ENCODE peak calls at places on chromosomes 3 and 15, in nine cellular contexts. F is colonic mucosa, O is IMR-90, U is vagina, E is Calu3, V is tibial artery, D is endodermal cell, S is hippocampal formation, Z is cardiac septum. H is an unnamed sample.

GRCh38 chr3:161042023-161042501 is 63.1 kb downstream of the B3GALNT1 start:
- DNase-seq in F (no peak), O (no peak), U (no peak), E (peak; percentile 29), V (no peak), D (no peak), S (no peak), Z (no peak), H (no peak)

GRCh38 chr3:136955813-136956212 is 2.0 kb upstream of the IL20RB start:
- DNase-seq in F (peak; percentile 69), O (peak; percentile 96), U (no peak), E (peak; percentile 79), V (no peak), D (no peak), S (no peak), Z (no peak), H (no peak)

GRCh38 chr15:55907797-55908196 is 85.6 kb downstream of the NEDD4 start:
- DNase-seq in F (no peak), O (peak; percentile 99), U (no peak), E (no peak), V (no peak), D (no peak), S (no peak), Z (no peak), H (no peak)

GRCh38 chr3:58039609-58040008 is 31.4 kb downstream of the FLNB start:
- DNase-seq in F (no peak), O (no peak), U (no peak), E (no peak), V (no peak), D (no peak), S (no peak), Z (no peak), H (no peak)

GRCh38 chr3:169811606-169812123 is 1.0 kb upstream of the LRRIQ4 start:
- DNase-seq in F (peak; percentile 24), O (peak; percentile 91), U (no peak), E (no peak), V (no peak), D (no peak), S (peak; percentile 27), Z (no peak), H (peak; percentile 57)

GRCh38 chr3:107797586-107797985 is 274.8 kb downstream of the BBX start:
- DNase-seq in F (no peak), O (no peak), U (no peak), E (no peak), V (no peak), D (no peak), S (no peak), Z (no peak), H (no peak)

GRCh38 chr3:157868881-157869280 is 237.3 kb downstream of the SHOX2 start:
- DNase-seq in F (no peak), O (no peak), U (no peak), E (no peak), V (peak; percentile 32), D (no peak), S (no peak), Z (no peak), H (no peak)

GRCh38 chr3:144162042-144162441 is 190.4 kb downstream of the DIPK2A start:
- DNase-seq in F (no peak), O (peak; percentile 89), U (no peak), E (no peak), V (no peak), D (no peak), S (no peak), Z (no peak), H (no peak)

GRCh38 chr15:31221936-31222515 is 104.6 kb upstream of the KLF13 start:
- DNase-seq in F (no peak), O (no peak), U (no peak), E (no peak), V (no peak), D (peak; percentile 64), S (no peak), Z (no peak), H (no peak)

GRCh38 chr15:88769161-88769971 is 33.9 kb upstream of the ACAN start:
- DNase-seq in F (no peak), O (peak; percentile 5), U (peak; percentile 67), E (no peak), V (no peak), D (peak; percentile 81), S (peak; percentile 15), Z (no peak), H (no peak)

GRCh38 chr3:144821583-144821982 is 850.0 kb downstream of the DIPK2A start:
- DNase-seq in F (no peak), O (peak; percentile 1), U (no peak), E (no peak), V (no peak), D (no peak), S (no peak), Z (no peak), H (no peak)

GRCh38 chr15:92596623-92597022 is 59.0 kb downstream of the FAM174B start:
- DNase-seq in F (no peak), O (no peak), U (no peak), E (no peak), V (no peak), D (no peak), S (no peak), Z (no peak), H (no peak)

GRCh38 chr15:51097553-51098330 is 3.0 kb upstream of the TNFAIP8L3 start:
- DNase-seq in F (no peak), O (peak; percentile 63), U (no peak), E (no peak), V (no peak), D (no peak), S (no peak), Z (no peak), H (no peak)

GRCh38 chr3:136311971-136312370 is 61.8 kb downstream of the PCCB start:
- DNase-seq in F (no peak), O (peak; percentile 21), U (no peak), E (no peak), V (no peak), D (no peak), S (no peak), Z (no peak), H (no peak)

GRCh38 chr3:128950223-128950938 is 43.5 kb downstream of the CFAP92 start:
- DNase-seq in F (peak; percentile 16), O (peak; percentile 38), U (no peak), E (peak; percentile 34), V (no peak), D (peak; percentile 76), S (no peak), Z (no peak), H (no peak)

GRCh38 chr3:38652934-38653333 is 3.4 kb upstream of the SCN5A start:
- DNase-seq in F (no peak), O (no peak), U (no peak), E (no peak), V (no peak), D (no peak), S (no peak), Z (no peak), H (no peak)

GRCh38 chr3:89954135-89954534 is 846.7 kb downstream of the EPHA3 start:
- DNase-seq in F (no peak), O (no peak), U (no peak), E (no peak), V (no peak), D (no peak), S (no peak), Z (no peak), H (no peak)

GRCh38 chr15:44541282-44541958 is 4.5 kb downstream of the EIF3J start:
- DNase-seq in F (no peak), O (peak; percentile 90), U (no peak), E (no peak), V (no peak), D (no peak), S (no peak), Z (no peak), H (no peak)

GRCh38 chr3:128316456-128316855 is 150.2 kb downstream of the DNAJB8 start:
- DNase-seq in F (peak; percentile 21), O (no peak), U (peak; percentile 52), E (no peak), V (no peak), D (peak; percentile 30), S (no peak), Z (no peak), H (no peak)

GRCh38 chr15:74809951-74810350 is 2.7 kb upstream of the LMAN1L start:
- DNase-seq in F (no peak), O (peak; percentile 40), U (no peak), E (no peak), V (no peak), D (no peak), S (no peak), Z (no peak), H (no peak)

GRCh38 chr3:182811269-182811596 is 17.9 kb downstream of the ATP11B start:
- DNase-seq in F (no peak), O (no peak), U (no peak), E (no peak), V (no peak), D (no peak), S (no peak), Z (no peak), H (no peak)

GRCh38 chr15:67783303-67783702 is 42.0 kb upstream of the SKOR1 start:
- DNase-seq in F (no peak), O (no peak), U (no peak), E (no peak), V (no peak), D (peak; percentile 61), S (no peak), Z (no peak), H (peak; percentile 57)

GRCh38 chr15:67520276-67520975 is 505 bp upstream of the C15orf61 start:
- DNase-seq in F (no peak), O (peak; percentile 7), U (no peak), E (no peak), V (peak; percentile 38), D (no peak), S (no peak), Z (no peak), H (peak; percentile 14)

GRCh38 chr3:72872183-72872582 is 15.7 kb upstream of the GXYLT2 start:
- DNase-seq in F (no peak), O (peak; percentile 55), U (no peak), E (no peak), V (no peak), D (no peak), S (no peak), Z (no peak), H (no peak)